ENCODE peak calls at places on chromosomes 16 and 17, in four cellular contexts. S, R, C and Y are unnamed samples.

GRCh38 chr17:76492989-76493501 is 8.2 kb downstream of the RHBDF2 start:
- DNase-seq in S (no peak), R (peak; percentile 88), C (no peak), Y (peak; percentile 26)

GRCh38 chr17:71631483-71631882 is 489.3 kb upstream of the SOX9 start:
- DNase-seq in S (no peak), R (no peak), C (no peak), Y (no peak)

GRCh38 chr17:43769426-43769825 is 9.4 kb downstream of the DUSP3 start:
- DNase-seq in S (no peak), R (no peak), C (no peak), Y (no peak)

GRCh38 chr17:50199211-50199633 is 2.2 kb downstream of the COL1A1 start:
- DNase-seq in S (no peak), R (peak; percentile 39), C (no peak), Y (no peak)

GRCh38 chr17:75428775-75429469 is 23.4 kb upstream of the GRB2 start:
- DNase-seq in S (peak; percentile 74), R (no peak), C (no peak), Y (no peak)

GRCh38 chr16:85142129-85142513 is 29.8 kb upstream of the CIBAR2 start:
- DNase-seq in S (no peak), R (no peak), C (no peak), Y (no peak)

GRCh38 chr16:31157136-31157535 is 7.3 kb upstream of the PRSS36 start:
- DNase-seq in S (no peak), R (peak; percentile 70), C (no peak), Y (no peak)

GRCh38 chr16:456891-457483 is 31.5 kb downstream of the RAB11FIP3 start:
- DNase-seq in S (no peak), R (no peak), C (no peak), Y (no peak)

GRCh38 chr16:76854234-76854633 is 336.8 kb upstream of the MON1B start:
- DNase-seq in S (peak; percentile 62), R (no peak), C (no peak), Y (no peak)